ENCODE peak calls at places on chromosome 14, in nine cellular contexts. S is heart right ventricle; K is left ventricle myocardium inferior; L is OCI-LY7; G is CD8-positive, alpha-beta T cell; P is neural progenitor cell; U is GM23338; V is upper lobe of right lung; I is uterus. E is an unnamed sample.
A peak's percentile ranks its signal among the peaks of the same experiment; 100 is the strongest.

GRCh38 chr14:73753887-73754880 is 40.0 kb upstream of the PNMA1 start:
- DNase-seq in V (no peak), L (peak; percentile 75), G (no peak), I (no peak), S (no peak), K (no peak), P (no peak), U (no peak), E (no peak)

GRCh38 chr14:72892879-72893635 is 844 bp downstream of the DPF3 start:
- DNase-seq in L (peak; percentile 10), I (no peak), K (peak; percentile 26), S (peak; percentile 39), U (peak; percentile 66), V (peak; percentile 67), G (no peak), P (peak; percentile 63), E (peak; percentile 39)

GRCh38 chr14:68681256-68681655 is 111.6 kb downstream of the ZFP36L1 start:
- DNase-seq in S (no peak), U (no peak), L (no peak), P (no peak), K (no peak), I (no peak), G (no peak), V (no peak), E (no peak)

GRCh38 chr14:50025776-50026175 is 90.6 kb downstream of the VCPKMT start:
- DNase-seq in P (no peak), V (no peak), K (no peak), I (no peak), L (no peak), U (no peak), S (no peak), G (no peak), E (no peak)

GRCh38 chr14:89911018-89911919 is 43.3 kb downstream of the EFCAB11 start:
- DNase-seq in V (no peak), K (no peak), P (peak; percentile 21), L (no peak), U (peak; percentile 57), S (no peak), I (no peak), G (no peak), E (peak; percentile 16)

GRCh38 chr14:77469041-77469440 is 11.1 kb downstream of the AHSA1 start:
- DNase-seq in G (no peak), U (no peak), P (no peak), L (no peak), V (peak; percentile 40), S (no peak), K (no peak), I (no peak), E (no peak)

GRCh38 chr14:96095581-96096476 is 56.7 kb downstream of the C14orf132 start:
- DNase-seq in U (peak; percentile 43), S (no peak), G (no peak), L (no peak), V (no peak), I (peak; percentile 22), P (peak; percentile 41), K (no peak), E (no peak)

GRCh38 chr14:53741379-53742225 is 215.0 kb downstream of the BMP4 start:
- DNase-seq in P (no peak), I (no peak), K (no peak), G (no peak), L (no peak), S (no peak), V (no peak), U (no peak), E (no peak)

GRCh38 chr14:71534506-71534905 is 397.7 kb upstream of the RGS6 start:
- DNase-seq in P (no peak), G (no peak), S (no peak), K (no peak), U (no peak), V (no peak), L (no peak), I (no peak), E (no peak)

GRCh38 chr14:71533396-71533795 is 398.8 kb upstream of the RGS6 start:
- DNase-seq in P (no peak), S (no peak), U (no peak), I (no peak), K (no peak), L (no peak), V (no peak), G (no peak), E (no peak)

GRCh38 chr14:71532790-71533189 is 399.4 kb upstream of the RGS6 start:
- DNase-seq in I (no peak), G (no peak), S (no peak), U (no peak), L (no peak), P (no peak), K (no peak), V (no peak), E (no peak)

GRCh38 chr14:71532349-71532748 is 399.9 kb upstream of the RGS6 start:
- DNase-seq in I (no peak), S (no peak), G (no peak), U (no peak), K (no peak), V (no peak), P (peak; percentile 23), L (no peak), E (no peak)

DNA sequence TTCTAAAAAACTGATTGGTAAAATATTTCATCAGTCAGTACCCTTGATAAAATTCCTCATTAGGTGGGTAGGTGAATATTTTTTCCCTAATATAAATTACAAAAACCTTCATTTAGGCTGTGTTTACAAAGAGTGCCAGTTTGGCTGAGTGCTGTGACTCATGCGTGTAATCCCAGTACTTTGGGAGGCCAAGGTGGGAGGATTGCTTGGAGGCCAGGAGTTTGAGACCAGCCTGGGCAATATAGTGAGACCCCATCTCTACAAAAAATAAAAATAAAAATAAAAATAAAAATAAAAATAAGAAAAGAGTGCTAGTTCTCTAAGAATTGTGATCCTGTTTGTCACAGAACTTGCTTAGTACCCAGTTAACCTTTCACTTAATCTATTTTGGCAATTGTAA is 398.4 kb upstream of the RGS6 start:
- DNase-seq in I (no peak), K (no peak), U (no peak), V (no peak), P (no peak), L (no peak), S (no peak), G (no peak), E (no peak)
- H3K27ac ChIP-seq in I (no peak overlapping the region), K (no peak overlapping the region), U (no peak overlapping the region), V (no peak overlapping the region), P (no peak overlapping the region), L (no peak overlapping the region), S (no peak overlapping the region), G (no peak overlapping the region), E (no peak overlapping the region)

GRCh38 chr14:38210587-38211257 is 3.0 kb downstream of the SSTR1 start:
- DNase-seq in I (no peak), L (no peak), G (no peak), V (peak; percentile 64), K (peak; percentile 15), P (peak; percentile 69), U (peak; percentile 63), S (no peak), E (no peak)
- TF ChIP-seq CTCF in I (no peak), L (no peak), G (no peak), V (peak; percentile 23), K (peak; percentile 37), P (peak; percentile 42), U (peak; percentile 16), S (peak; percentile 17), E (no peak)

GRCh38 chr14:102078840-102079699 is 7.8 kb downstream of the HSP90AA1 start:
- DNase-seq in K (no peak), V (no peak), S (no peak), I (no peak), L (no peak), U (no peak), P (no peak), G (no peak), E (no peak)

GRCh38 chr14:102078344-102078743 is 8.5 kb downstream of the HSP90AA1 start:
- DNase-seq in I (no peak), K (no peak), P (no peak), U (no peak), V (no peak), L (no peak), G (no peak), S (no peak), E (no peak)

GRCh38 chr14:102081231-102082080 is 5.4 kb downstream of the HSP90AA1 start:
- DNase-seq in I (no peak), P (no peak), K (no peak), V (no peak), U (no peak), G (no peak), L (no peak), S (no peak), E (no peak)

GRCh38 chr14:102079700-102079979 is 7.2 kb downstream of the HSP90AA1 start:
- DNase-seq in I (no peak), V (no peak), L (no peak), P (no peak), U (no peak), G (no peak), S (no peak), K (no peak), E (no peak)

DNA sequence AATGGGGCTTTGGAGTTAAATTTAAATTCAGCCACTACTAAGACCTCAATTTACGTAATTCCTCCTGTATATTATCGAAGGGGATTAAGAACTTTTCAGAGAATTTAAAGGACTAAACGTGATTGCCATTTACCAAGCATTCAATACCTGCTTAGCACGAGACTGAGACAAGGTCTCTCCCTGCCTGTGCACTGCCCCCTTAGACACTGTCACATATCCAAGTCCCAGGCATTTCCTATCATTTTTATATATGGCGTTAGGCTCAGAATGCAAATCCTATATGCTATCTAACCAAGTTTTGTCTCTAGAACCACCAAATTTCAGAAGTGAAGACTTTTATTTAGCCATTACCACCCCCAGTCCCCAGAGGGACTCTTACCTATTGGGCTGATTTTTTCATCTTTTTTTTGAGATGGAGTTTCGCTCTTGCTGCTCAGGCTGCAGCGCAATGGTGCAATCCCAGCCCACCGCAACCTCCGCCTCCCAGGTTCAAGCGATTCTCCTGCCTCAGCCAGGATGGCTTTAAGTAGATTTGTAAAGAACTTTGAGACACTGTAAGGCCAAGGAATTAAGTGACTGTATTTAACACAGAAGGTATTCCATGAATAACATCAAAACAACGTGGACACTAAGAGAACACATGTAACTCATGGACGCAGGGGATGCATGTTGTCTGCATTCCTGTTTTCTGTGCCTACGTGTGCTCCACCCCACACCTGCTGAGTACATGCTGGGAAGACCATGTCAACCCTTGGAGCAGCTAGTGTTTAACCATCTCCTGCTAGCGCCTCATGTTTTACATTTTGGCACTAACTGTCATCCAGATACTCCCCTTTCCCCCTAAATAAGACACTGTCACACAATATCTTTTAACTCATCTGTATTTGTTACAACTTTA is 6.4 kb downstream of the HSP90AA1 start:
- DNase-seq in L (no peak), P (no peak), V (no peak), K (no peak), S (no peak), G (no peak), U (no peak), I (no peak), E (no peak)
- H3K36me3 ChIP-seq in L (peaks cover 88% of the 10 kb centered on the region), P (peaks cover 43% of the 10 kb centered on the region), V (peaks cover 72% of the 10 kb centered on the region), K (peaks cover 78% of the 10 kb centered on the region), S (peaks cover 82% of the 10 kb centered on the region), G (peaks cover 51% of the 10 kb centered on the region), U (peaks cover 65% of the 10 kb centered on the region), I (no peaks in the 10 kb centered on the region), E (no peaks in the 10 kb centered on the region)

DNA sequence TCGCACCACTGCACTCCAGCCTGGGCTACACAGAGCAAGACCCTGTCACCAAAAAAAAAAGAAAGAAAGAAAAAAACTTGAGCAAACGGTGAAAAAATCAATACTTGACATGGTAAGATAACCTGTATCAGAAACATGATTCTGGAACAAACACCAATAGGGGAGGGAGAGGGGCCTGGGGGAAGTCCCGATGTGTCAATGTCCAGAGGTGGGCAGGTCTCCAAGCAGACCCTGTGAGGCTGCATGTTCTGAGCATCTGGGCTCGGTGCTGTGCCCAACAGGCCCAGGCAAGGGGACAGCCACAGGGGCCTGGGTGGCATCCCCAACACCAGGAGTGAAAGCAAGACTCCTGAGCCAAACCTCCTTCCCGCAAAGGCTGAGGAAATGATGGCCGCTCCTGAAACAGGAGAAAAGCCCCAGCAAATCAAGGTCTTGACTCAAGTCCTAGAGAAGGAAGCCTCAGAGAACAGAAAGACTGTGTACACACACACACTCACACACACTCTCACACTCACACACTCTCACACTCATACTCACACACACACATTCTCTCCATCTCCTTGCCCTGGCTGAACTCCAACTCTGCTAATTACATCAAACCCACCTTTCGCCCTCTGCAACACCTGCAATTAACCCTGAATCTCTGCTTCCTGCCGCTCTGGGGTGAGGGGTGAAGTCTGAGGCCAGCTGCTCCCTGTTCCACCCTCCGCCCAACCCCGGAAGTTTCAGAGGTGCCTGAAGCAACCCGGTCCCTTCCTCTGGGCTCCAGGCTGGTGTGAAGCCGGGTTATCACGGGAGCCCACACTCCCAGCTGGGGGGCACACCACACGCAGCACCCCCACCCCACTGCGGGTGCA is 20.4 kb downstream of the CCDC88C start:
- DNase-seq in V (no peak), P (no peak), S (no peak), K (no peak), L (peak; percentile 87), G (no peak), I (no peak), U (peak; percentile 72), E (no peak)
- H3K27ac ChIP-seq in V (peak overlapping the region; percentile 36), P (no peak overlapping the region), S (peak overlapping the region; percentile 67), K (no peak overlapping the region), L (peak overlapping the region; percentile 89), G (peak overlapping the region; percentile 42), I (no peak overlapping the region), U (peak overlapping the region; percentile 80), E (no peak overlapping the region)

E was measured in ovary.